ENCODE peak calls at places on chromosomes 3 and 15, in ten cellular contexts. D is Panc1; P is CD4-positive, alpha-beta memory T cell; T is A549; X is endodermal cell; Q is fibroblast of mammary gland; U is upper lobe of right lung; H is effector memory CD4-positive, alpha-beta T cell; O is right atrium auricular region; I is epithelial cell of esophagus. F is an unnamed sample.

GRCh38 chr3:134795776-134796312 is 784 bp downstream of the EPHB1 start:
- DNase-seq in X (peak; percentile 86), H (no peak), O (no peak), P (no peak), Q (peak; percentile 21), D (no peak), I (peak; percentile 18), T (no peak), U (no peak), F (no peak)

GRCh38 chr3:194691481-194692281 is 6.0 kb downstream of the FAM43A start:
- DNase-seq in D (no peak), U (no peak), X (no peak), Q (peak; percentile 7), O (no peak), P (no peak), I (no peak), H (no peak), T (no peak), F (no peak)

GRCh38 chr3:157423337-157423736 is 13.3 kb upstream of the PTX3 start:
- DNase-seq in T (no peak), I (no peak), Q (peak; percentile 27), X (no peak), D (no peak), H (no peak), O (no peak), U (no peak), P (no peak), F (no peak)

GRCh38 chr15:34608517-34608916 is 25.1 kb upstream of the GOLGA8B start:
- DNase-seq in O (no peak), T (no peak), Q (no peak), D (no peak), I (no peak), P (no peak), U (no peak), X (no peak), H (no peak), F (no peak)

GRCh38 chr15:56261854-56262509 is 18.3 kb upstream of the RFX7 start:
- DNase-seq in O (no peak), U (no peak), D (no peak), H (no peak), I (peak; percentile 54), X (no peak), Q (no peak), T (no peak), P (no peak), F (no peak)

GRCh38 chr3:111895079-111895478 is 36.0 kb downstream of the PHLDB2 start:
- DNase-seq in U (no peak), H (no peak), D (peak; percentile 30), Q (peak; percentile 74), I (no peak), X (no peak), P (no peak), O (no peak), T (peak; percentile 47), F (peak; percentile 22)

GRCh38 chr15:58447244-58448010 is 15.6 kb downstream of the LIPC start:
- DNase-seq in U (no peak), T (no peak), H (no peak), Q (peak; percentile 82), I (peak; percentile 86), D (no peak), O (no peak), P (no peak), X (no peak), F (peak; percentile 76)

GRCh38 chr3:43077261-43077660 is 28.6 kb downstream of the POMGNT2 start:
- DNase-seq in U (no peak), P (no peak), X (no peak), T (no peak), I (no peak), O (no peak), H (no peak), Q (no peak), D (no peak), F (no peak)

GRCh38 chr3:170513674-170514073 is 72.2 kb downstream of the SLC7A14 start:
- DNase-seq in T (no peak), U (no peak), O (no peak), D (no peak), I (no peak), H (no peak), P (no peak), Q (no peak), X (no peak), F (no peak)

GRCh38 chr15:77255385-77255784 is 164.5 kb downstream of the PEAK1 start:
- DNase-seq in Q (no peak), P (no peak), U (no peak), O (no peak), I (no peak), D (no peak), T (no peak), H (no peak), X (no peak), F (no peak)

GRCh38 chr15:41462396-41462795 is 31.3 kb upstream of the ITPKA start:
- DNase-seq in U (no peak), X (no peak), Q (no peak), D (no peak), P (no peak), T (no peak), O (no peak), I (no peak), H (no peak), F (no peak)

GRCh38 chr15:85589873-85590272 is 204.9 kb downstream of the KLHL25 start:
- DNase-seq in Q (peak; percentile 83), P (no peak), T (peak; percentile 65), X (no peak), O (no peak), U (no peak), D (no peak), H (no peak), I (peak; percentile 78), F (no peak)

GRCh38 chr3:173630849-173631248 is 233.3 kb downstream of the NLGN1 start:
- DNase-seq in X (no peak), U (no peak), T (no peak), Q (no peak), P (no peak), H (no peak), O (no peak), D (no peak), I (no peak), F (no peak)
- H3K4me3 ChIP-seq in X (no peak overlapping the region), U (no peak overlapping the region), T (no peak overlapping the region), Q (no peak overlapping the region), P (no peak overlapping the region), H (no peak overlapping the region), O (no peak overlapping the region), D (no peak overlapping the region), I (no peak overlapping the region), F (no peak overlapping the region)

GRCh38 chr3:4947028-4947427 is 32.2 kb upstream of the BHLHE40 start:
- DNase-seq in P (no peak), H (no peak), X (no peak), T (no peak), I (no peak), U (no peak), D (no peak), O (no peak), Q (no peak), F (no peak)
- H3K4me3 ChIP-seq in P (no peak overlapping the region), H (no peak overlapping the region), X (no peak overlapping the region), T (no peak overlapping the region), I (no peak overlapping the region), U (no peak overlapping the region), D (no peak overlapping the region), O (no peak overlapping the region), Q (no peak overlapping the region), F (no peak overlapping the region)

GRCh38 chr3:183099026-183099837 is at the start of gene MCCC1:
- DNase-seq in D (peak; percentile 95), P (peak; percentile 97), Q (peak; percentile 99), U (peak; percentile 99), O (peak; percentile 100), T (peak; percentile 93), X (peak; percentile 100), I (peak; percentile 100), H (peak; percentile 91), F (peak; percentile 98)

GRCh38 chr3:183094711-183095110 is 4.6 kb downstream of the MCCC1 start:
- DNase-seq in D (no peak), I (peak; percentile 81), O (no peak), T (no peak), Q (no peak), X (no peak), H (no peak), P (no peak), U (no peak), F (no peak)

GRCh38 chr3:183100376-183100775 is 1.1 kb upstream of the MCCC1 start:
- DNase-seq in H (no peak), Q (peak; percentile 24), P (no peak), O (no peak), X (no peak), U (no peak), T (no peak), D (no peak), I (no peak), F (no peak)

GRCh38 chr3:183098538-183099025 is 714 bp downstream of the MCCC1 start:
- DNase-seq in I (peak; percentile 28), O (no peak), U (no peak), Q (peak; percentile 23), H (no peak), T (no peak), X (no peak), D (no peak), P (no peak), F (no peak)

DNA sequence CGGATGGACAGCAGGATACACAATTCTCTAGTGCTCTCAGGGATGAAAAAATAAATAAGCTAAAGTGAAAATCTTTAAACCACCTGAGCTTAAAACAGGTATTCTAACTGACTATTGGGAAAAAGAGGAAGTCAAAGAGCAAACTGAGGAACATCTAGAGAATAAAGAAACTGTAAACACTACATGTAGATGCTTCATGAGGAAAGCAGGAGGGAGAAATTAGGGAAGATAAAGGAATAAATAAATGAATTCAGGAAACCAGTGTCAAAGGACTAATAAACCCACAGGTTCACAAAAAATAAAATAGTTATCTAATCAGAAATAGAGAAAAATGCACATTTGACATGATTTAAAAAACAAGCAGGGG is 525 bp upstream of the MCCC1 start:
- DNase-seq in I (no peak), O (no peak), P (no peak), U (no peak), Q (no peak), H (no peak), D (no peak), X (no peak), T (no peak), F (no peak)
- H3K4me3 ChIP-seq in I (peak overlapping the region; percentile 98), O (peak overlapping the region; percentile 67), P (peak overlapping the region; percentile 85), U (peak overlapping the region; percentile 75), Q (peak overlapping the region; percentile 91), H (no peak overlapping the region), D (peak overlapping the region; percentile 93), X (peak overlapping the region; percentile 81), T (peak overlapping the region; percentile 74), F (peak overlapping the region; percentile 95)

GRCh38 chr15:72319360-72319984 is 485 bp downstream of the CELF6 start:
- DNase-seq in T (peak; percentile 82), P (peak; percentile 53), I (peak; percentile 65), U (peak; percentile 87), D (no peak), X (peak; percentile 96), H (no peak), Q (peak; percentile 42), O (no peak), F (no peak)
- H3K4me3 ChIP-seq in T (peak overlapping the region; percentile 64), P (no peak overlapping the region), I (no peak overlapping the region), U (peak overlapping the region; percentile 51), D (peak overlapping the region; percentile 14), X (no peak overlapping the region), H (no peak overlapping the region), Q (no peak overlapping the region), O (peak overlapping the region; percentile 21), F (no peak overlapping the region)

F was measured in Jurkat, Clone E6-1.